ENCODE peak calls at places on chromosomes 13 and 19, in six cellular contexts. One of them, this sample, is unnamed.

GRCh38 chr19:870963-871401 is 11.5 kb downstream of the CFD start:
- DNase-seq in CD8-positive, alpha-beta T cell: no peak
- DNase-seq in HCT116: no peak
- DNase-seq in fibroblast of pulmonary artery: no peak
- DNase-seq in adrenal gland: no peak
- DNase-seq in brain microvascular endothelial cell: no peak
- DNase-seq in this sample: no peak

GRCh38 chr13:77489566-77490337 is 45.8 kb upstream of the SCEL start:
- DNase-seq in CD8-positive, alpha-beta T cell: no peak
- DNase-seq in HCT116: no peak
- DNase-seq in fibroblast of pulmonary artery: no peak
- DNase-seq in adrenal gland: no peak
- DNase-seq in brain microvascular endothelial cell: no peak
- DNase-seq in this sample: no peak

GRCh38 chr19:41319500-41320184 is 9.7 kb downstream of the CCDC97 start:
- DNase-seq in CD8-positive, alpha-beta T cell: no peak
- DNase-seq in HCT116: no peak
- DNase-seq in fibroblast of pulmonary artery: no peak
- DNase-seq in adrenal gland: no peak
- DNase-seq in brain microvascular endothelial cell: no peak
- DNase-seq in this sample: no peak

GRCh38 chr19:8220481-8220880 is 11.3 kb downstream of the CERS4 start:
- DNase-seq in CD8-positive, alpha-beta T cell: no peak
- DNase-seq in HCT116: no peak
- DNase-seq in fibroblast of pulmonary artery: no peak
- DNase-seq in adrenal gland: no peak
- DNase-seq in brain microvascular endothelial cell: no peak
- DNase-seq in this sample: no peak

GRCh38 chr13:24081388-24081787 is 79.1 kb upstream of the SPATA13 start:
- DNase-seq in CD8-positive, alpha-beta T cell: no peak
- DNase-seq in HCT116: no peak
- DNase-seq in fibroblast of pulmonary artery: peak; percentile 52
- DNase-seq in adrenal gland: peak; percentile 75
- DNase-seq in brain microvascular endothelial cell: peak; percentile 13
- DNase-seq in this sample: no peak

GRCh38 chr13:49649244-49649962 is 21.1 kb downstream of the ARL11 start:
- DNase-seq in CD8-positive, alpha-beta T cell: no peak
- DNase-seq in HCT116: no peak
- DNase-seq in fibroblast of pulmonary artery: peak; percentile 59
- DNase-seq in adrenal gland: no peak
- DNase-seq in brain microvascular endothelial cell: peak; percentile 22
- DNase-seq in this sample: no peak

GRCh38 chr13:38213307-38213706 is 136.3 kb upstream of the UFM1 start:
- DNase-seq in CD8-positive, alpha-beta T cell: no peak
- DNase-seq in HCT116: no peak
- DNase-seq in fibroblast of pulmonary artery: peak; percentile 11
- DNase-seq in adrenal gland: no peak
- DNase-seq in brain microvascular endothelial cell: peak; percentile 47
- DNase-seq in this sample: no peak

GRCh38 chr19:45729774-45730388 is 815 bp downstream of the FBXO46 start:
- DNase-seq in CD8-positive, alpha-beta T cell: no peak
- DNase-seq in HCT116: no peak
- DNase-seq in fibroblast of pulmonary artery: no peak
- DNase-seq in adrenal gland: no peak
- DNase-seq in brain microvascular endothelial cell: no peak
- DNase-seq in this sample: peak; percentile 60

GRCh38 chr19:51097166-51097736 is 11.0 kb downstream of the CTU1 start:
- DNase-seq in CD8-positive, alpha-beta T cell: peak; percentile 57
- DNase-seq in HCT116: peak; percentile 31
- DNase-seq in fibroblast of pulmonary artery: peak; percentile 65
- DNase-seq in adrenal gland: peak; percentile 67
- DNase-seq in brain microvascular endothelial cell: peak; percentile 54
- DNase-seq in this sample: peak; percentile 89

GRCh38 chr19:33064778-33065550 is at the start of gene RHPN2:
- DNase-seq in CD8-positive, alpha-beta T cell: peak; percentile 3
- DNase-seq in HCT116: peak; percentile 59
- DNase-seq in fibroblast of pulmonary artery: peak; percentile 68
- DNase-seq in adrenal gland: peak; percentile 30
- DNase-seq in brain microvascular endothelial cell: no peak
- DNase-seq in this sample: peak; percentile 97

GRCh38 chr13:46165485-46166220 is 16.3 kb downstream of the LCP1 start:
- DNase-seq in CD8-positive, alpha-beta T cell: no peak
- DNase-seq in HCT116: no peak
- DNase-seq in fibroblast of pulmonary artery: no peak
- DNase-seq in adrenal gland: no peak
- DNase-seq in brain microvascular endothelial cell: peak; percentile 48
- DNase-seq in this sample: peak; percentile 73

GRCh38 chr19:4455742-4456565 is 1.6 kb downstream of the UBXN6 start:
- DNase-seq in CD8-positive, alpha-beta T cell: no peak
- DNase-seq in HCT116: no peak
- DNase-seq in fibroblast of pulmonary artery: peak; percentile 78
- DNase-seq in adrenal gland: peak; percentile 97
- DNase-seq in brain microvascular endothelial cell: peak; percentile 54
- DNase-seq in this sample: no peak

GRCh38 chr19:11384778-11385129 is 640 bp upstream of the EPOR start:
- DNase-seq in CD8-positive, alpha-beta T cell: no peak
- DNase-seq in HCT116: no peak
- DNase-seq in fibroblast of pulmonary artery: no peak
- DNase-seq in adrenal gland: no peak
- DNase-seq in brain microvascular endothelial cell: no peak
- DNase-seq in this sample: no peak

GRCh38 chr19:55406869-55407624 is 541 bp downstream of the UBE2S start:
- DNase-seq in CD8-positive, alpha-beta T cell: no peak
- DNase-seq in HCT116: no peak
- DNase-seq in fibroblast of pulmonary artery: peak; percentile 41
- DNase-seq in adrenal gland: peak; percentile 49
- DNase-seq in brain microvascular endothelial cell: no peak
- DNase-seq in this sample: peak; percentile 66

GRCh38 chr13:23323946-23324709 is 109.4 kb downstream of the SACS start:
- DNase-seq in CD8-positive, alpha-beta T cell: no peak
- DNase-seq in HCT116: no peak
- DNase-seq in fibroblast of pulmonary artery: peak; percentile 14
- DNase-seq in adrenal gland: no peak
- DNase-seq in brain microvascular endothelial cell: no peak
- DNase-seq in this sample: no peak

GRCh38 chr19:57406516-57407123 is 4.3 kb upstream of the ZNF17 start:
- DNase-seq in CD8-positive, alpha-beta T cell: peak; percentile 60
- DNase-seq in HCT116: peak; percentile 32
- DNase-seq in fibroblast of pulmonary artery: peak; percentile 68
- DNase-seq in adrenal gland: peak; percentile 55
- DNase-seq in brain microvascular endothelial cell: peak; percentile 39
- DNase-seq in this sample: peak; percentile 71

GRCh38 chr19:49528211-49528771 is 488 bp downstream of the RCN3 start:
- DNase-seq in CD8-positive, alpha-beta T cell: no peak
- DNase-seq in HCT116: no peak
- DNase-seq in fibroblast of pulmonary artery: peak; percentile 57
- DNase-seq in adrenal gland: no peak
- DNase-seq in brain microvascular endothelial cell: peak; percentile 44
- DNase-seq in this sample: no peak

GRCh38 chr19:49393871-49394270 is 5.8 kb downstream of the KASH5 start:
- DNase-seq in CD8-positive, alpha-beta T cell: no peak
- DNase-seq in HCT116: no peak
- DNase-seq in fibroblast of pulmonary artery: no peak
- DNase-seq in adrenal gland: no peak
- DNase-seq in brain microvascular endothelial cell: no peak
- DNase-seq in this sample: no peak

GRCh38 chr13:113393226-113393571 is 29.3 kb upstream of the GRTP1 start:
- DNase-seq in CD8-positive, alpha-beta T cell: no peak
- DNase-seq in HCT116: no peak
- DNase-seq in fibroblast of pulmonary artery: no peak
- DNase-seq in adrenal gland: no peak
- DNase-seq in brain microvascular endothelial cell: no peak
- DNase-seq in this sample: no peak

GRCh38 chr19:55584871-55585270 is 4.2 kb upstream of the ZNF579 start:
- DNase-seq in CD8-positive, alpha-beta T cell: no peak
- DNase-seq in HCT116: no peak
- DNase-seq in fibroblast of pulmonary artery: no peak
- DNase-seq in adrenal gland: no peak
- DNase-seq in brain microvascular endothelial cell: no peak
- DNase-seq in this sample: no peak

DNA sequence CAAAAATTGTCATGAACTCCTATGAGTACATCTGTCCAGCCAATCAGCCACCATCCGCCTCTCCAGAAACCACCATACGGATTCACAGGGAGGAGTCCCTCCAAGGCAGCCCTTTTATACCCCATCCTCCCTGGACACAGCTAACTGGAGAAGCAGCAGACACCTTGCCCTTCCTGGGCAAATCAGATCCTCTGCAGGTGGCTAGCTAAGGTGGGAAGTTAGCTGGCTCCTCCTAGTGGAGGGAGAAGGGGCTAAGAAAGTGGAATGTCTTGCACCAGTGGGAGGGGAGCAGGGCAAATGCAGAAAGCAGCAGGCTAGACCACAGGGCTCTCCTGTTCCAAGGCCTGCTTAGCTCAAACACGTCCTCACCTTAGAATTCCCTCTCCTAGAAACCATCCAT is 46.2 kb upstream of the UQCRFS1 start:
- DNase-seq in CD8-positive, alpha-beta T cell: no peak
- DNase-seq in HCT116: no peak
- DNase-seq in fibroblast of pulmonary artery: peak; percentile 3
- DNase-seq in adrenal gland: no peak
- DNase-seq in brain microvascular endothelial cell: no peak
- DNase-seq in this sample: no peak
- TF ChIP-seq CTCF in CD8-positive, alpha-beta T cell: no peak
- TF ChIP-seq CTCF in HCT116: no peak
- TF ChIP-seq CTCF in fibroblast of pulmonary artery: peak; percentile 26
- TF ChIP-seq CTCF in adrenal gland: no peak
- TF ChIP-seq CTCF in brain microvascular endothelial cell: peak; percentile 26
- TF ChIP-seq CTCF in this sample: peak; percentile 25

DNA sequence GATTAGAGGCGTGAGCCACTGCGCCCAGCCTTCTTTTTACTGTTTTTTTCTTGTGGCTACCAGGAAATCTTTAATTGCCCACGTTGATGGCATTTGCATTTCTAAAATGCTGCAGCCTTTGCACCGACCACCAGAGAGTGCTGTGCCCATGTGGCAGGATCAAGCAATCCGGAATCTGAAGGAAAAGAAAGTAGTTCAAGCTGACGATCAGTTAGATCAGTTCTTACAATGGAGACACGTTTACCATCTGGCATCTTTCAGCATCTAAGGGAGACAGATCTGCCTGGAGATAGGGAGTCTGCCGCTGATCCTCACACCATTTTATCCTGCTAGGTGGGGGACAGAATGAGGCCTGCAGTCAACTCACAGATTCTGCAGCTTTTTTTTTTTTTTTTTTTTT is 19.9 kb downstream of the TINCR start:
- DNase-seq in CD8-positive, alpha-beta T cell: no peak
- DNase-seq in HCT116: no peak
- DNase-seq in fibroblast of pulmonary artery: peak; percentile 43
- DNase-seq in adrenal gland: peak; percentile 41
- DNase-seq in brain microvascular endothelial cell: peak; percentile 13
- DNase-seq in this sample: peak; percentile 56
- TF ChIP-seq CTCF in CD8-positive, alpha-beta T cell: peak; percentile 24
- TF ChIP-seq CTCF in HCT116: peak; percentile 78
- TF ChIP-seq CTCF in fibroblast of pulmonary artery: peak; percentile 64
- TF ChIP-seq CTCF in adrenal gland: no peak
- TF ChIP-seq CTCF in brain microvascular endothelial cell: peak; percentile 80
- TF ChIP-seq CTCF in this sample: no peak

GRCh38 chr19:10335149-10336053 is 2.1 kb upstream of the RAVER1 start:
- DNase-seq in CD8-positive, alpha-beta T cell: no peak
- DNase-seq in HCT116: no peak
- DNase-seq in fibroblast of pulmonary artery: no peak
- DNase-seq in adrenal gland: no peak
- DNase-seq in brain microvascular endothelial cell: no peak
- DNase-seq in this sample: no peak
- TF ChIP-seq CTCF in CD8-positive, alpha-beta T cell: no peak
- TF ChIP-seq CTCF in HCT116: no peak
- TF ChIP-seq CTCF in fibroblast of pulmonary artery: no peak
- TF ChIP-seq CTCF in adrenal gland: no peak
- TF ChIP-seq CTCF in brain microvascular endothelial cell: no peak
- TF ChIP-seq CTCF in this sample: no peak

DNA sequence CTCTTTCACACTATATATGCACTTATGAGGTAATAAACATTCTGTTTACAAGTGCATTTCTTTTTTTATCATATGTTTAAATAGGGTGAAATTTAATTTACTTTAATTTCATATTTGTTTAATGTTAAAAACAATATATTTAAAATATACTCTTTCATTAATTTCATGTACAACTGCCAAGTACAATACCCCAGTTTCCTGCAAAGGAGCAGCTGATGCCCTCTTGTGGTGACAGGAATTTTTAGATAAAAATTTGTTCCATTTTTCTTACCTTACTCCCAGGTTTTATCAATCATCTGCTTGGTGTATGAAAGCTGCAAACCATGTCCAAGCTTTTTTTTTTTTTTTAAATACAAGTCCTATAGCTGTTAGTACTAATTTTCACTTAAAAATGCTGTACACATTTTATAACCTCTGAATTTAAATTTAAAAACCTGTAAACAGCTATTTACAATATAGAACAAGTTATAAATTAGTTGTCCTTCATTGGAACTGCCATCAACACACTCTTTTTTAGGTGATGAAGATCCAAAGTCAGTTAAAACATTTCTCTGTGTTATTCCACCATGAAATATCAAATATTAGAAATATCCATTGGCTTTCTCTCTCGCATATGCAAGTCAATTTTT is 4.9 kb downstream of the PCDH20 start:
- DNase-seq in CD8-positive, alpha-beta T cell: no peak
- DNase-seq in HCT116: peak; percentile 2
- DNase-seq in fibroblast of pulmonary artery: peak; percentile 36
- DNase-seq in adrenal gland: no peak
- DNase-seq in brain microvascular endothelial cell: no peak
- DNase-seq in this sample: peak; percentile 31
- TF ChIP-seq CTCF in CD8-positive, alpha-beta T cell: no peak
- TF ChIP-seq CTCF in HCT116: peak; percentile 44
- TF ChIP-seq CTCF in fibroblast of pulmonary artery: peak; percentile 58
- TF ChIP-seq CTCF in adrenal gland: peak; percentile 21
- TF ChIP-seq CTCF in brain microvascular endothelial cell: peak; percentile 68
- TF ChIP-seq CTCF in this sample: no peak

GRCh38 chr19:2235396-2236284 is 489 bp downstream of the PLEKHJ1 start:
- DNase-seq in CD8-positive, alpha-beta T cell: no peak
- DNase-seq in HCT116: no peak
- DNase-seq in fibroblast of pulmonary artery: no peak
- DNase-seq in adrenal gland: peak; percentile 54
- DNase-seq in brain microvascular endothelial cell: no peak
- DNase-seq in this sample: no peak
- TF ChIP-seq CTCF in CD8-positive, alpha-beta T cell: no peak
- TF ChIP-seq CTCF in HCT116: no peak
- TF ChIP-seq CTCF in fibroblast of pulmonary artery: no peak
- TF ChIP-seq CTCF in adrenal gland: no peak
- TF ChIP-seq CTCF in brain microvascular endothelial cell: no peak
- TF ChIP-seq CTCF in this sample: no peak

DNA sequence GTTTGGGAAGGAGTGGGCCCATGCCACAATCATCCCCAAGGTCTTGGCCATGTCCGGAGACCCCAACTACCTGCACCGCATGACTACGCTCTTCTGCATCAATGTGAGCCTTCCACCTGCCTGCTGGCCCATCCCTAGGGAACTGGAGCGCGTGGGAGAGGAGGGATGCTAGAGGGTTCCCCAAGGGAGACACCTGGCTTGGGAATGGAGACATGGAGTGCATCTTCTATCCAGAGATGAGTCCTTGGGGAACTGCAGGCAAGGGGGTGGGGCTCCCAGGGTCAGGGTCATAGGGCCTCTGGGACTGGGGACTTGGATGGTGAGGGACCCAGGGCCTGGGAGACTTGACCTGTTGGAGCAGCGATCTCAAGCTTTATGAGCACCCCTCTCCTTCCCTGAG is 31.2 kb downstream of the PPP2R1A start:
- DNase-seq in CD8-positive, alpha-beta T cell: no peak
- DNase-seq in HCT116: no peak
- DNase-seq in fibroblast of pulmonary artery: no peak
- DNase-seq in adrenal gland: no peak
- DNase-seq in brain microvascular endothelial cell: no peak
- DNase-seq in this sample: no peak
- TF ChIP-seq CTCF in CD8-positive, alpha-beta T cell: no peak
- TF ChIP-seq CTCF in HCT116: no peak
- TF ChIP-seq CTCF in fibroblast of pulmonary artery: no peak
- TF ChIP-seq CTCF in adrenal gland: no peak
- TF ChIP-seq CTCF in brain microvascular endothelial cell: no peak
- TF ChIP-seq CTCF in this sample: no peak

This sample was measured in GM20000.